ENCODE peak calls at places on chromosome 15, in eight cellular contexts. One of them, this sample, is unnamed.

GRCh38 chr15:64753419-64754185 is 21.8 kb downstream of the RBPMS2 start:
- DNase-seq in endodermal cell: no peak
- DNase-seq in mucosa of gallbladder: no peak
- DNase-seq in progenitor cell of endocrine pancreas: no peak
- DNase-seq in NCI-H774: no peak
- DNase-seq in nucleus accumbens: no peak
- DNase-seq in heart left ventricle: no peak
- DNase-seq in NCI-H1092 treated with DMSO at 0.1 percent for 48 hours: no peak
- DNase-seq in this sample: no peak

GRCh38 chr15:23629234-23629805 is 18.3 kb downstream of the MAGEL2 start:
- DNase-seq in endodermal cell: no peak
- DNase-seq in nucleus accumbens: no peak
- DNase-seq in progenitor cell of endocrine pancreas: no peak
- DNase-seq in heart left ventricle: no peak
- DNase-seq in mucosa of gallbladder: no peak
- DNase-seq in NCI-H774: peak
- DNase-seq in NCI-H1092 treated with DMSO at 0.1 percent for 48 hours: peak
- DNase-seq in this sample: no peak

GRCh38 chr15:82108489-82109078 is 62.8 kb upstream of the MEX3B start:
- DNase-seq in endodermal cell: peak
- DNase-seq in mucosa of gallbladder: peak
- DNase-seq in NCI-H1092 treated with DMSO at 0.1 percent for 48 hours: no peak
- DNase-seq in progenitor cell of endocrine pancreas: peak
- DNase-seq in heart left ventricle: peak
- DNase-seq in nucleus accumbens: no peak
- DNase-seq in NCI-H774: no peak
- DNase-seq in this sample: peak

GRCh38 chr15:64981812-64982431 is 7.8 kb downstream of the SPG21 start:
- DNase-seq in endodermal cell: no peak
- DNase-seq in NCI-H774: no peak
- DNase-seq in mucosa of gallbladder: no peak
- DNase-seq in heart left ventricle: no peak
- DNase-seq in nucleus accumbens: no peak
- DNase-seq in NCI-H1092 treated with DMSO at 0.1 percent for 48 hours: no peak
- DNase-seq in progenitor cell of endocrine pancreas: no peak
- DNase-seq in this sample: no peak

GRCh38 chr15:47405768-47406167 is 311.5 kb upstream of the SEMA6D start:
- DNase-seq in endodermal cell: peak
- DNase-seq in NCI-H1092 treated with DMSO at 0.1 percent for 48 hours: no peak
- DNase-seq in nucleus accumbens: no peak
- DNase-seq in progenitor cell of endocrine pancreas: no peak
- DNase-seq in mucosa of gallbladder: no peak
- DNase-seq in heart left ventricle: no peak
- DNase-seq in NCI-H774: no peak
- DNase-seq in this sample: no peak

GRCh38 chr15:63880019-63880418 is 46.3 kb upstream of the HERC1 start:
- DNase-seq in NCI-H774: no peak
- DNase-seq in endodermal cell: no peak
- DNase-seq in progenitor cell of endocrine pancreas: no peak
- DNase-seq in nucleus accumbens: no peak
- DNase-seq in mucosa of gallbladder: no peak
- DNase-seq in NCI-H1092 treated with DMSO at 0.1 percent for 48 hours: no peak
- DNase-seq in heart left ventricle: no peak
- DNase-seq in this sample: no peak

GRCh38 chr15:34609658-34610057 is 26.2 kb upstream of the GOLGA8B start:
- DNase-seq in mucosa of gallbladder: no peak
- DNase-seq in progenitor cell of endocrine pancreas: no peak
- DNase-seq in endodermal cell: no peak
- DNase-seq in NCI-H1092 treated with DMSO at 0.1 percent for 48 hours: no peak
- DNase-seq in NCI-H774: no peak
- DNase-seq in heart left ventricle: no peak
- DNase-seq in nucleus accumbens: no peak
- DNase-seq in this sample: no peak

GRCh38 chr15:101481917-101482525 is 7.5 kb downstream of the PCSK6 start:
- DNase-seq in endodermal cell: peak
- DNase-seq in NCI-H774: no peak
- DNase-seq in mucosa of gallbladder: no peak
- DNase-seq in nucleus accumbens: no peak
- DNase-seq in progenitor cell of endocrine pancreas: no peak
- DNase-seq in heart left ventricle: no peak
- DNase-seq in NCI-H1092 treated with DMSO at 0.1 percent for 48 hours: no peak
- DNase-seq in this sample: no peak

GRCh38 chr15:84606653-84607120 is 5.9 kb downstream of the ZSCAN2 start:
- DNase-seq in progenitor cell of endocrine pancreas: no peak
- DNase-seq in mucosa of gallbladder: peak
- DNase-seq in nucleus accumbens: no peak
- DNase-seq in heart left ventricle: no peak
- DNase-seq in NCI-H774: no peak
- DNase-seq in NCI-H1092 treated with DMSO at 0.1 percent for 48 hours: no peak
- DNase-seq in endodermal cell: no peak
- DNase-seq in this sample: no peak

GRCh38 chr15:92277776-92278175 is 115.9 kb upstream of the ST8SIA2 start:
- DNase-seq in mucosa of gallbladder: no peak
- DNase-seq in NCI-H1092 treated with DMSO at 0.1 percent for 48 hours: peak
- DNase-seq in nucleus accumbens: peak
- DNase-seq in NCI-H774: no peak
- DNase-seq in endodermal cell: peak
- DNase-seq in progenitor cell of endocrine pancreas: no peak
- DNase-seq in heart left ventricle: no peak
- DNase-seq in this sample: peak

GRCh38 chr15:52236015-52236414 is 44.8 kb upstream of the GNB5 start:
- DNase-seq in nucleus accumbens: no peak
- DNase-seq in NCI-H774: no peak
- DNase-seq in progenitor cell of endocrine pancreas: no peak
- DNase-seq in endodermal cell: no peak
- DNase-seq in NCI-H1092 treated with DMSO at 0.1 percent for 48 hours: no peak
- DNase-seq in heart left ventricle: no peak
- DNase-seq in mucosa of gallbladder: no peak
- DNase-seq in this sample: no peak

GRCh38 chr15:67641453-67641852 is 99.0 kb downstream of the MAP2K5 start:
- DNase-seq in nucleus accumbens: no peak
- DNase-seq in NCI-H1092 treated with DMSO at 0.1 percent for 48 hours: no peak
- DNase-seq in heart left ventricle: no peak
- DNase-seq in mucosa of gallbladder: no peak
- DNase-seq in endodermal cell: no peak
- DNase-seq in NCI-H774: peak
- DNase-seq in progenitor cell of endocrine pancreas: no peak
- DNase-seq in this sample: no peak

GRCh38 chr15:75669191-75669878 is 21.6 kb downstream of the SNX33 start:
- DNase-seq in NCI-H1092 treated with DMSO at 0.1 percent for 48 hours: no peak
- DNase-seq in heart left ventricle: no peak
- DNase-seq in nucleus accumbens: no peak
- DNase-seq in endodermal cell: no peak
- DNase-seq in NCI-H774: no peak
- DNase-seq in mucosa of gallbladder: no peak
- DNase-seq in progenitor cell of endocrine pancreas: no peak
- DNase-seq in this sample: peak

GRCh38 chr15:73927003-73927475 is 777 bp downstream of the LOXL1 start:
- DNase-seq in endodermal cell: peak
- DNase-seq in progenitor cell of endocrine pancreas: peak
- DNase-seq in NCI-H1092 treated with DMSO at 0.1 percent for 48 hours: peak
- DNase-seq in mucosa of gallbladder: peak
- DNase-seq in NCI-H774: peak
- DNase-seq in heart left ventricle: peak
- DNase-seq in nucleus accumbens: no peak
- DNase-seq in this sample: peak

GRCh38 chr15:42101861-42102260 is 7.5 kb upstream of the PLA2G4D start:
- DNase-seq in NCI-H1092 treated with DMSO at 0.1 percent for 48 hours: no peak
- DNase-seq in NCI-H774: no peak
- DNase-seq in progenitor cell of endocrine pancreas: no peak
- DNase-seq in mucosa of gallbladder: no peak
- DNase-seq in heart left ventricle: no peak
- DNase-seq in endodermal cell: no peak
- DNase-seq in nucleus accumbens: no peak
- DNase-seq in this sample: no peak

GRCh38 chr15:56236197-56236596 is 7.5 kb downstream of the RFX7 start:
- DNase-seq in nucleus accumbens: no peak
- DNase-seq in heart left ventricle: no peak
- DNase-seq in mucosa of gallbladder: no peak
- DNase-seq in NCI-H774: no peak
- DNase-seq in endodermal cell: no peak
- DNase-seq in NCI-H1092 treated with DMSO at 0.1 percent for 48 hours: no peak
- DNase-seq in progenitor cell of endocrine pancreas: no peak
- DNase-seq in this sample: no peak

GRCh38 chr15:75725719-75726607 is 13.3 kb upstream of the CSPG4 start:
- DNase-seq in NCI-H774: no peak
- DNase-seq in progenitor cell of endocrine pancreas: no peak
- DNase-seq in heart left ventricle: peak
- DNase-seq in NCI-H1092 treated with DMSO at 0.1 percent for 48 hours: no peak
- DNase-seq in endodermal cell: no peak
- DNase-seq in nucleus accumbens: no peak
- DNase-seq in mucosa of gallbladder: no peak
- DNase-seq in this sample: no peak

GRCh38 chr15:40320931-40321371 is 2.5 kb upstream of the INAFM2 start:
- DNase-seq in progenitor cell of endocrine pancreas: no peak
- DNase-seq in mucosa of gallbladder: peak
- DNase-seq in NCI-H774: peak
- DNase-seq in heart left ventricle: peak
- DNase-seq in endodermal cell: peak
- DNase-seq in NCI-H1092 treated with DMSO at 0.1 percent for 48 hours: peak
- DNase-seq in nucleus accumbens: peak
- DNase-seq in this sample: peak

GRCh38 chr15:75727851-75728715 is 15.4 kb upstream of the CSPG4 start:
- DNase-seq in mucosa of gallbladder: peak
- DNase-seq in NCI-H1092 treated with DMSO at 0.1 percent for 48 hours: peak
- DNase-seq in NCI-H774: peak
- DNase-seq in endodermal cell: peak
- DNase-seq in nucleus accumbens: peak
- DNase-seq in progenitor cell of endocrine pancreas: no peak
- DNase-seq in heart left ventricle: peak
- DNase-seq in this sample: peak

GRCh38 chr15:37009288-37009687 is 91.1 kb downstream of the MEIS2 start:
- DNase-seq in nucleus accumbens: no peak
- DNase-seq in NCI-H774: peak
- DNase-seq in endodermal cell: no peak
- DNase-seq in NCI-H1092 treated with DMSO at 0.1 percent for 48 hours: no peak
- DNase-seq in progenitor cell of endocrine pancreas: no peak
- DNase-seq in heart left ventricle: no peak
- DNase-seq in mucosa of gallbladder: no peak
- DNase-seq in this sample: no peak

GRCh38 chr15:49492834-49493233 is 69.8 kb downstream of the FGF7 start:
- DNase-seq in NCI-H1092 treated with DMSO at 0.1 percent for 48 hours: no peak
- DNase-seq in mucosa of gallbladder: no peak
- DNase-seq in progenitor cell of endocrine pancreas: no peak
- DNase-seq in endodermal cell: no peak
- DNase-seq in NCI-H774: no peak
- DNase-seq in heart left ventricle: no peak
- DNase-seq in nucleus accumbens: no peak
- DNase-seq in this sample: no peak

GRCh38 chr15:91109885-91110284 is 9.8 kb downstream of the SV2B start:
- DNase-seq in progenitor cell of endocrine pancreas: no peak
- DNase-seq in mucosa of gallbladder: no peak
- DNase-seq in nucleus accumbens: no peak
- DNase-seq in NCI-H774: no peak
- DNase-seq in heart left ventricle: no peak
- DNase-seq in NCI-H1092 treated with DMSO at 0.1 percent for 48 hours: no peak
- DNase-seq in endodermal cell: no peak
- DNase-seq in this sample: no peak

GRCh38 chr15:66291816-66292215 is 1.6 kb upstream of the DIS3L start:
- DNase-seq in nucleus accumbens: no peak
- DNase-seq in NCI-H774: no peak
- DNase-seq in mucosa of gallbladder: no peak
- DNase-seq in endodermal cell: no peak
- DNase-seq in NCI-H1092 treated with DMSO at 0.1 percent for 48 hours: no peak
- DNase-seq in heart left ventricle: no peak
- DNase-seq in progenitor cell of endocrine pancreas: no peak
- DNase-seq in this sample: no peak

GRCh38 chr15:41932101-41932500 is 38.2 kb upstream of the SPTBN5 start:
- DNase-seq in endodermal cell: no peak
- DNase-seq in mucosa of gallbladder: no peak
- DNase-seq in progenitor cell of endocrine pancreas: no peak
- DNase-seq in heart left ventricle: no peak
- DNase-seq in NCI-H774: no peak
- DNase-seq in nucleus accumbens: no peak
- DNase-seq in NCI-H1092 treated with DMSO at 0.1 percent for 48 hours: no peak
- DNase-seq in this sample: no peak

GRCh38 chr15:49962044-49962602 is 156.9 kb downstream of the ATP8B4 start:
- DNase-seq in mucosa of gallbladder: no peak
- DNase-seq in progenitor cell of endocrine pancreas: no peak
- DNase-seq in nucleus accumbens: no peak
- DNase-seq in heart left ventricle: no peak
- DNase-seq in endodermal cell: no peak
- DNase-seq in NCI-H774: no peak
- DNase-seq in NCI-H1092 treated with DMSO at 0.1 percent for 48 hours: no peak
- DNase-seq in this sample: no peak

GRCh38 chr15:63599401-63600000 is 2.3 kb downstream of the FBXL22 start:
- DNase-seq in heart left ventricle: peak
- DNase-seq in NCI-H1092 treated with DMSO at 0.1 percent for 48 hours: peak
- DNase-seq in mucosa of gallbladder: peak
- DNase-seq in nucleus accumbens: peak
- DNase-seq in progenitor cell of endocrine pancreas: no peak
- DNase-seq in NCI-H774: no peak
- DNase-seq in endodermal cell: peak
- DNase-seq in this sample: peak